ENCODE peak calls at places on chromosome 19, in six cellular contexts. J is GM12878, U is activated gamma-delta T cell, E is T-helper 2 cell, D is lower leg skin, Z is HS-5. I is an unnamed sample.

GRCh38 chr19:51572908-51573307 is 1.8 kb downstream of the ZNF175 start:
- DNase-seq in U (no peak), Z (peak), J (no peak), E (no peak), D (no peak), I (no peak)

GRCh38 chr19:35757231-35757748 is 461 bp upstream of the HSPB6 start:
- DNase-seq in E (no peak), J (no peak), U (no peak), D (peak), Z (peak), I (peak)

GRCh38 chr19:36605839-36606478 is 846 bp downstream of the ZNF382 start:
- DNase-seq in J (peak), Z (no peak), D (no peak), E (no peak), U (no peak), I (no peak)

GRCh38 chr19:45881909-45882528 is 3.9 kb downstream of the IRF2BP1 start:
- DNase-seq in U (no peak), D (no peak), J (no peak), Z (no peak), E (no peak), I (no peak)

GRCh38 chr19:5694952-5695648 is 5.0 kb downstream of the RPL36 start:
- DNase-seq in J (no peak), Z (no peak), E (no peak), D (no peak), U (no peak), I (no peak)

GRCh38 chr19:29533578-29534544 is 8.1 kb downstream of the VSTM2B start:
- DNase-seq in E (no peak), J (no peak), U (no peak), D (peak), Z (no peak), I (peak)

GRCh38 chr19:48915757-48916156 is 15.6 kb downstream of the NUCB1 start:
- DNase-seq in U (no peak), Z (no peak), E (no peak), J (no peak), D (no peak), I (no peak)

GRCh38 chr19:43518051-43518450 is 8.9 kb downstream of the ETHE1 start:
- DNase-seq in U (no peak), D (no peak), Z (no peak), J (no peak), E (no peak), I (no peak)